ENCODE peak calls at places on chromosomes 2 and 18, in four cellular contexts. B is HCT116, T is pancreas, O is Caco-2. Z is an unnamed sample.

GRCh38 chr18:57744211-57744694 is 58.9 kb downstream of the ATP8B1 start:
- DNase-seq in B (no peak), T (no peak), O (no peak), Z (no peak)

GRCh38 chr2:56121995-56122394 is 61.8 kb upstream of the CCDC85A start:
- DNase-seq in B (no peak), T (no peak), O (no peak), Z (no peak)

GRCh38 chr2:174210861-174211260 is 37.5 kb downstream of the OLA1 start:
- DNase-seq in B (no peak), T (no peak), O (no peak), Z (no peak)

GRCh38 chr18:54140641-54141040 is 83.8 kb downstream of the MBD2 start:
- DNase-seq in B (no peak), T (no peak), O (no peak), Z (no peak)

GRCh38 chr2:27275211-27276150 is at the start of gene DNAJC5G:
- DNase-seq in B (no peak), T (no peak), O (no peak), Z (no peak)

GRCh38 chr18:74540689-74541421 is 6.6 kb downstream of the CNDP1 start:
- DNase-seq in B (no peak), T (no peak), O (no peak), Z (no peak)

GRCh38 chr2:189096769-189097447 is 82.7 kb downstream of the COL5A2 start:
- DNase-seq in B (peak), T (no peak), O (peak), Z (no peak)

GRCh38 chr2:61471905-61472805 is 1.3 kb upstream of the USP34 start:
- DNase-seq in B (no peak), T (peak), O (peak), Z (no peak)

GRCh38 chr2:3450385-3451031 is 68.8 kb downstream of the ADI1 start:
- DNase-seq in B (no peak), T (no peak), O (no peak), Z (no peak)

GRCh38 chr2:215429424-215429823 is 6.4 kb downstream of the FN1 start:
- DNase-seq in B (no peak), T (no peak), O (no peak), Z (no peak)

GRCh38 chr2:82139979-82140611 is 1835.5 kb upstream of the LRRTM1 start:
- DNase-seq in B (no peak), T (no peak), O (peak), Z (no peak)

GRCh38 chr2:151953467-151953866 is 125.2 kb upstream of the ARL5A start:
- DNase-seq in B (no peak), T (no peak), O (no peak), Z (no peak)

GRCh38 chr2:47010176-47010575 is 94.6 kb upstream of the MCFD2 start:
- DNase-seq in B (no peak), T (no peak), O (no peak), Z (no peak)

GRCh38 chr2:227817940-227818568 is 4.4 kb downstream of the CCL20 start:
- DNase-seq in B (peak), T (peak), O (no peak), Z (peak)

GRCh38 chr2:203682688-203683130 is 23.7 kb upstream of the CD28 start:
- DNase-seq in B (no peak), T (no peak), O (no peak), Z (no peak)

GRCh38 chr2:177772529-177772928 is 300.0 kb downstream of the PDE11A start:
- DNase-seq in B (peak), T (no peak), O (peak), Z (no peak)

GRCh38 chr2:3169106-3169870 is 208.3 kb downstream of the EIPR1 start:
- DNase-seq in B (no peak), T (no peak), O (no peak), Z (no peak)

GRCh38 chr2:78992807-78993517 is 32.5 kb upstream of the REG3G start:
- DNase-seq in B (no peak), T (peak), O (peak), Z (peak)

GRCh38 chr2:20349457-20350034 is 1.1 kb downstream of the PUM2 start:
- DNase-seq in B (no peak), T (no peak), O (no peak), Z (no peak)

GRCh38 chr2:233117811-233118480 is 57.8 kb downstream of the INPP5D start:
- DNase-seq in B (no peak), T (no peak), O (no peak), Z (no peak)

GRCh38 chr2:73730810-73731209 is 6.3 kb downstream of the TPRKB start:
- DNase-seq in B (no peak), T (no peak), O (no peak), Z (no peak)

GRCh38 chr18:24802439-24802838 is 342.0 kb downstream of the HRH4 start:
- DNase-seq in B (no peak), T (no peak), O (no peak), Z (no peak)

GRCh38 chr2:78676921-78677696 is 348.4 kb upstream of the REG3G start:
- DNase-seq in B (no peak), T (no peak), O (no peak), Z (no peak)

GRCh38 chr2:136117391-136117841 is 533 bp downstream of the CXCR4 start:
- DNase-seq in B (no peak), T (no peak), O (peak), Z (peak)

GRCh38 chr18:21786526-21786925 is 45.9 kb downstream of the MIB1 start:
- DNase-seq in B (no peak), T (no peak), O (no peak), Z (no peak)

GRCh38 chr18:24397131-24397693 is 412 bp downstream of the OSBPL1A start:
- DNase-seq in B (peak), T (peak), O (peak), Z (peak)

GRCh38 chr2:174681983-174682577 is 82.2 kb downstream of the CHRNA1 start:
- DNase-seq in B (no peak), T (peak), O (peak), Z (no peak)

GRCh38 chr2:8202139-8202538 is 479.7 kb upstream of the ID2 start:
- DNase-seq in B (no peak), T (no peak), O (no peak), Z (no peak)

GRCh38 chr18:68314403-68314802 is 400.5 kb downstream of the TMX3 start:
- DNase-seq in B (no peak), T (no peak), O (no peak), Z (no peak)

GRCh38 chr2:189439342-189439741 is 1.9 kb upstream of the WDR75 start:
- DNase-seq in B (no peak), T (no peak), O (peak), Z (no peak)

GRCh38 chr2:182432051-182432450 is 5.2 kb upstream of the PDE1A start:
- DNase-seq in B (no peak), T (no peak), O (no peak), Z (no peak)

GRCh38 chr2:159186462-159186861 is 100.0 kb downstream of the WDSUB1 start:
- DNase-seq in B (no peak), T (no peak), O (no peak), Z (no peak)

GRCh38 chr2:216023055-216023648 is 9.8 kb upstream of the MREG start:
- DNase-seq in B (peak), T (peak), O (peak), Z (no peak)

GRCh38 chr2:78541088-78541450 is 484.4 kb upstream of the REG3G start:
- DNase-seq in B (no peak), T (no peak), O (no peak), Z (no peak)

GRCh38 chr2:1047485-1047884 is 96.8 kb downstream of the SNTG2 start:
- DNase-seq in B (no peak), T (no peak), O (no peak), Z (no peak)

GRCh38 chr2:145199052-145199451 is 679.1 kb upstream of the ZEB2 start:
- DNase-seq in B (no peak), T (no peak), O (no peak), Z (no peak)

GRCh38 chr2:130766037-130766436 is 10.7 kb downstream of the AMER3 start:
- DNase-seq in B (no peak), T (no peak), O (no peak), Z (no peak)

GRCh38 chr2:122506620-122507019 is 751.2 kb downstream of the TSN start:
- DNase-seq in B (no peak), T (no peak), O (no peak), Z (no peak)

DNA sequence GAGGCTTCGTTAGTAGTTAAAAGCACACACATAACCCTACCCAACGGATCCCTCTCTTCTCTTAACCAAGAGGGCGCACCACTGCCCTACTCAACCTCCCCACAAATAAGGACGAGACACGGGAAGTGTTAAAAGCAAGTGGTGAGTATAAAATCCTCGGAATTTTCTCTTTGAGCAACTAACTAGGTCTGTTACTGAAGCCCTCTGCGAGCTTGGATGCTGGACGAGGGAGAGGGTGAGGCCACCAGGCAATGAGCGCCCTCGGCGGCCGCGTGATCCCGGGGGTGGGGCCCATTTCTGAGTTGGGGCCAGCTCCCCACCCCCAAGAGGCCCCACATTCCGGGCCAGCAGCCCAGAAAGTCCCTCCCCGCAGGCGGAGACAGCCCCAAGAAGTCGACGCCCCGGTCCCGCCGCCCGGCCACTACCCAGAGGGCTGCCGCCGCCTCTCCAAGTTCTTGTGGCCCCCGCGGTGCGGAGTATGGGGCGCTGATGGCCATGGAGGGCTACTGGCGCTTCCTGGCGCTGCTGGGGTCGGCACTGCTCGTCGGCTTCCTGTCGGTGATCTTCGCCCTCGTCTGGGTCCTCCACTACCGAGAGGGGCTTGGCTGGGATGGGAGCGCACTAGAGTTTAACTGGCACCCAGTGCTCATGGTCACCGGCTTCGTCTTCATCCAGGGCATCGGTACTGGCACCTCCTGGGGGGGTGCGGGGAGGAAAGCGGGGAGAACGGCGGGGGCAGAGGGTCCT is at the start of gene CYBRD1:
- DNase-seq in B (no peak), T (peak), O (peak), Z (peak)
- TF ChIP-seq CTCF in B (peak), T (no peak), O (no peak), Z (no peak)

GRCh38 chr18:50866765-50867164 is 12.2 kb upstream of the ME2 start:
- DNase-seq in B (no peak), T (no peak), O (no peak), Z (no peak)
- TF ChIP-seq CTCF in B (peak), T (no peak), O (no peak), Z (no peak)

GRCh38 chr2:98025481-98026037 is 29.8 kb upstream of the TMEM131 start:
- DNase-seq in B (no peak), T (no peak), O (no peak), Z (no peak)
- TF ChIP-seq CTCF in B (no peak), T (no peak), O (no peak), Z (no peak)

GRCh38 chr2:29844713-29845320 is 76.6 kb downstream of the ALK start:
- DNase-seq in B (no peak), T (no peak), O (no peak), Z (no peak)

GRCh38 chr2:29839306-29839705 is 82.1 kb downstream of the ALK start:
- DNase-seq in B (no peak), T (no peak), O (no peak), Z (no peak)

GRCh38 chr2:29837925-29838324 is 83.5 kb downstream of the ALK start:
- DNase-seq in B (no peak), T (no peak), O (no peak), Z (no peak)

GRCh38 chr2:29841386-29842004 is 79.9 kb downstream of the ALK start:
- DNase-seq in B (peak), T (no peak), O (peak), Z (no peak)
- TF ChIP-seq CTCF in B (peak), T (peak), O (peak), Z (peak)

DNA sequence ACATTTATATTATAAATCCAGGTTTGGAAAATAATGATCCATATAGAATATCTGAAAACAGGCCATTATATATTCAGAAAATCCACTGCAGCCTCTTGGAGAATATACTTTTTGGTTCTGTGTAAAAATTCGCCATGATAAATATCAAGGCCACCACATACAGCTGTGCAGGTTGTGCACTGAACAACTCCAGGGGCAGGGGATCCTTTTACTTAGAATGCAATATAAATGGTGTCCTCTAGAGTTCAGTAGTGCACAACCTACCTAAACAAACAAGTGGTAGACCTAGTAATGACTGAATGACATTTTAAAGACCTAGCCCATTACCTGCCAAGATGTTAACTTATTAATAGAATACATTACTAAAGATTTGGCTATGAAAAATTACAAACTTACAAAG is 22.4 kb downstream of the MOGAT1 start:
- DNase-seq in B (peak), T (no peak), O (peak), Z (no peak)
- TF ChIP-seq CTCF in B (peak), T (no peak), O (peak), Z (no peak)

GRCh38 chr2:239288951-239289481 is 111.8 kb downstream of the HDAC4 start:
- DNase-seq in B (no peak), T (no peak), O (no peak), Z (no peak)

GRCh38 chr2:239289545-239289944 is 111.3 kb downstream of the HDAC4 start:
- DNase-seq in B (no peak), T (no peak), O (no peak), Z (no peak)

GRCh38 chr2:239292531-239292930 is 108.3 kb downstream of the HDAC4 start:
- DNase-seq in B (no peak), T (no peak), O (no peak), Z (no peak)

GRCh38 chr2:239291505-239292350 is 109.1 kb downstream of the HDAC4 start:
- DNase-seq in B (no peak), T (no peak), O (no peak), Z (no peak)

GRCh38 chr2:239290618-239291504 is 110.0 kb downstream of the HDAC4 start:
- DNase-seq in B (no peak), T (no peak), O (no peak), Z (peak)
- TF ChIP-seq CTCF in B (no peak), T (no peak), O (no peak), Z (no peak)

GRCh38 chr2:127643698-127644660 is 2.0 kb upstream of the GPR17 start:
- DNase-seq in B (no peak), T (no peak), O (no peak), Z (no peak)
- TF ChIP-seq CTCF in B (peak), T (no peak), O (no peak), Z (no peak)

GRCh38 chr2:30979822-30980245 is 158.4 kb downstream of the GALNT14 start:
- DNase-seq in B (peak), T (no peak), O (no peak), Z (no peak)
- TF ChIP-seq CTCF in B (peak), T (no peak), O (no peak), Z (no peak)

GRCh38 chr2:65351948-65352595 is 80.3 kb downstream of the SPRED2 start:
- DNase-seq in B (no peak), T (no peak), O (no peak), Z (no peak)

GRCh38 chr2:65353046-65353445 is 79.4 kb downstream of the SPRED2 start:
- DNase-seq in B (no peak), T (no peak), O (no peak), Z (no peak)

GRCh38 chr2:65351234-65351947 is 81.0 kb downstream of the SPRED2 start:
- DNase-seq in B (no peak), T (no peak), O (peak), Z (no peak)

GRCh38 chr2:65349863-65350262 is 82.5 kb downstream of the SPRED2 start:
- DNase-seq in B (no peak), T (no peak), O (no peak), Z (peak)

DNA sequence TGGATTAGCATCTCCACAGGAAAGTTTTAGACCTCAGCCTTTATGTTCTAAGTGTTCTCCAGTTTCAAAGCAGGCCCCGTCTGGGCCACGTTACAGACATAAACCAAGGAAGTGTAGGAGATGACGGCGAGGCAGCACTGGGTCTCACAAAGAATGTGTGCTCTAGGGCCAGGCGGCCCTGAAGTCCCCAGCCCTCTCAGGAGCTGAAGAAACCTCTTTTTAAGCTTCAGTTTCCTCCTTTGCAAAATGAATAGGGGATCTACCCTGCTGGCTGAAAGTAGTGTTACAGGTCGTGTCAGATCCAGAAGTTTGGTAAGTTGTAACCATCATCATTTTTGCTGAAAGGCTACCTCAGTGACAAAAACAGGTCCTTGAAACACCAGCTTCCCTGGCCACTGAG is 81.7 kb downstream of the SPRED2 start:
- DNase-seq in B (no peak), T (no peak), O (peak), Z (no peak)
- TF ChIP-seq CTCF in B (peak), T (no peak), O (no peak), Z (peak)

DNA sequence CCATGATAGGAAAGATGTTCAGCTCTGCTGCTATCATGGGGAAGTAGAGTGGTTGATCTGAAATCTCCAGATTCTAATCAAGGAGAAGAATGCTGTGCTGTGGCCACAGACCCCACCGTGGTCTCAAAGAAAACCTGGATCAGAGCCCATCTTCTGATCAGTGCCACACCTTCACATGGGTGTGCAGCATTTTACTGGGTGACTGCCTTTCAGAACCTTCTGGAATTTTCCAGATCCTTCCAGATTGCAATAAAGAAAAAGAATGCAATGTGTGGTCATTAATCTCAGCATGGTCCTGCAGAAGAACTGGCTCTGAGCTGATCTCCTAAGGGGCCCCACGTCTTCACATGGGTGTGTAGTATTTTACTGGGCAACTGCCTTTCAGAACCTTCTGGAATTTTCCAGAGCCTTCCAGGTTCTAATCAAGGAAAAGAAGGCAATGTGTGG is 17.1 kb downstream of the MBP start:
- DNase-seq in B (no peak), T (no peak), O (no peak), Z (no peak)
- TF ChIP-seq CTCF in B (no peak), T (no peak), O (no peak), Z (no peak)